ENCODE peak calls at places on chromosome 5, in five cellular contexts. P is PC-9; K is cardiac muscle cell; T is LHCN-M2; R is stimulated activated naive B cell treated with anti-CD40 and anti-IgM and Interleukin-4, amounts not matched to agents 10 μg/mL and 1 μg/mL and 100 μg/mL, for 72 hours. U is an unnamed sample.

GRCh38 chr5:32390819-32391591 is 53.5 kb downstream of the ZFR start:
- DNase-seq in P (peak; percentile 47), K (no peak), T (peak; percentile 95), R (no peak), U (no peak)

GRCh38 chr5:81817980-81818379 is 67.1 kb upstream of the SSBP2 start:
- DNase-seq in P (no peak), K (no peak), T (no peak), R (no peak), U (no peak)

GRCh38 chr5:27011274-27011673 is 27.1 kb downstream of the CDH9 start:
- DNase-seq in P (no peak), K (no peak), T (no peak), R (no peak), U (no peak)

GRCh38 chr5:153523196-153523595 is 32.7 kb downstream of the GRIA1 start:
- DNase-seq in P (no peak), K (no peak), T (peak; percentile 91), R (no peak), U (no peak)

GRCh38 chr5:106241409-106241808 is 1429.3 kb downstream of the EFNA5 start:
- DNase-seq in P (no peak), K (no peak), T (peak; percentile 3), R (no peak), U (no peak)

GRCh38 chr5:120632430-120632829 is 168.3 kb downstream of the PRR16 start:
- DNase-seq in P (no peak), K (no peak), T (no peak), R (no peak), U (no peak)

GRCh38 chr5:136036991-136037705 is 8.4 kb downstream of the TGFBI start:
- DNase-seq in P (no peak), K (no peak), T (no peak), R (peak; percentile 9), U (no peak)

GRCh38 chr5:92505925-92506324 is 1075.1 kb downstream of the NR2F1-AS1 start:
- DNase-seq in P (no peak), K (no peak), T (peak; percentile 15), R (no peak), U (no peak)

GRCh38 chr5:73544429-73545402 is 20.7 kb downstream of the ANKRA2 start:
- DNase-seq in P (no peak), K (no peak), T (no peak), R (no peak), U (no peak)

GRCh38 chr5:115324021-115324420 is 27.6 kb upstream of the CCDC112 start:
- DNase-seq in P (no peak), K (no peak), T (peak; percentile 51), R (no peak), U (no peak)

GRCh38 chr5:40587284-40587882 is 92.3 kb upstream of the PTGER4 start:
- DNase-seq in P (peak; percentile 28), K (no peak), T (no peak), R (no peak), U (no peak)

GRCh38 chr5:107566537-107566875 is 104.2 kb downstream of the EFNA5 start:
- DNase-seq in P (no peak), K (no peak), T (no peak), R (no peak), U (no peak)

GRCh38 chr5:139639619-139640431 is 8.3 kb upstream of the CXXC5 start:
- DNase-seq in P (peak; percentile 65), K (no peak), T (peak; percentile 64), R (no peak), U (peak; percentile 63)

GRCh38 chr5:141747152-141747640 is 65.2 kb upstream of the ARAP3 start:
- DNase-seq in P (peak; percentile 27), K (peak; percentile 42), T (peak; percentile 11), R (peak; percentile 35), U (no peak)

GRCh38 chr5:154251529-154251928 is 61.0 kb downstream of the GALNT10 start:
- DNase-seq in P (no peak), K (no peak), T (no peak), R (no peak), U (no peak)

GRCh38 chr5:75007537-75007847 is 44.9 kb downstream of the GCNT4 start:
- DNase-seq in P (no peak), K (no peak), T (no peak), R (no peak), U (no peak)

GRCh38 chr5:157265714-157266285 is at the start of gene CYFIP2:
- DNase-seq in P (peak; percentile 10), K (peak; percentile 84), T (no peak), R (peak; percentile 64), U (peak; percentile 77)

GRCh38 chr5:17819786-17820185 is 185.5 kb downstream of the TAF11L14 start:
- DNase-seq in P (no peak), K (no peak), T (no peak), R (no peak), U (no peak)

GRCh38 chr5:172339264-172340180 is 56.0 kb upstream of the UBTD2 start:
- DNase-seq in P (no peak), K (no peak), T (no peak), R (no peak), U (no peak)